ENCODE peak calls at places on chromosomes 4 and X, in seven cellular contexts. L, F, P, B, A, W and C are unnamed samples.
A peak's percentile ranks its signal among the peaks of the same experiment; 100 is the strongest.

GRCh38 chr4:105280338-105280809 is 133.7 kb downstream of the TET2 start:
- DNase-seq in W (no peak), L (peak; percentile 98), B (no peak), A (no peak), F (no peak), P (no peak), C (peak; percentile 93)

GRCh38 chrX:132401935-132402334 is 86.9 kb downstream of the MBNL3 start:
- DNase-seq in F (no peak), P (peak; percentile 21), W (no peak), B (no peak), L (no peak), A (no peak), C (peak; percentile 35)

GRCh38 chr4:165312506-165312905 is 15.0 kb upstream of the MSMO1 start:
- DNase-seq in B (no peak), L (peak; percentile 67), A (no peak), W (no peak), F (no peak), P (no peak), C (peak; percentile 24)

GRCh38 chr4:10581022-10581421 is 103.5 kb downstream of the CLNK start:
- DNase-seq in P (no peak), A (no peak), B (no peak), L (no peak), F (no peak), W (no peak), C (no peak)

GRCh38 chrX:139639253-139639652 is 68.7 kb downstream of the MCF2 start:
- DNase-seq in L (no peak), B (no peak), P (no peak), F (no peak), W (no peak), A (no peak), C (no peak)

GRCh38 chrX:54920610-54921426 is at the start of gene TRO:
- DNase-seq in P (no peak), W (no peak), F (no peak), B (no peak), L (no peak), A (no peak), C (peak; percentile 4)

GRCh38 chrX:9566150-9566621 is 101.3 kb downstream of the TBL1X start:
- DNase-seq in F (no peak), P (peak; percentile 65), A (peak; percentile 54), W (peak; percentile 32), B (peak; percentile 68), L (peak; percentile 80), C (peak; percentile 90)

GRCh38 chrX:133350751-133351150 is 64.5 kb downstream of the GPC4 start:
- DNase-seq in F (no peak), L (peak; percentile 34), W (no peak), B (peak; percentile 65), A (peak; percentile 5), P (no peak), C (no peak)

GRCh38 chr4:114077610-114078009 is 98.2 kb upstream of the ARSJ start:
- DNase-seq in W (peak; percentile 26), A (no peak), B (no peak), F (no peak), P (no peak), L (peak; percentile 64), C (peak; percentile 86)

GRCh38 chrX:153924149-153924861 is 1.8 kb downstream of the ARHGAP4 start:
- DNase-seq in A (no peak), F (no peak), B (peak; percentile 74), L (peak; percentile 64), P (peak; percentile 58), W (no peak), C (peak; percentile 23)
- TF ChIP-seq CTCF in A (peak; percentile 20), F (peak; percentile 27), B (peak; percentile 30), L (peak; percentile 21), P (peak; percentile 75), W (no peak), C (peak; percentile 25)

GRCh38 chrX:78838709-78839108 is 91.2 kb downstream of the LPAR4 start:
- DNase-seq in L (no peak), A (no peak), P (no peak), W (no peak), B (no peak), F (no peak), C (no peak)
- H3K4me3 ChIP-seq in L (no peak overlapping the region), A (no peak overlapping the region), P (no peak overlapping the region), W (no peak overlapping the region), B (no peak overlapping the region), F (no peak overlapping the region), C (no peak overlapping the region)

DNA sequence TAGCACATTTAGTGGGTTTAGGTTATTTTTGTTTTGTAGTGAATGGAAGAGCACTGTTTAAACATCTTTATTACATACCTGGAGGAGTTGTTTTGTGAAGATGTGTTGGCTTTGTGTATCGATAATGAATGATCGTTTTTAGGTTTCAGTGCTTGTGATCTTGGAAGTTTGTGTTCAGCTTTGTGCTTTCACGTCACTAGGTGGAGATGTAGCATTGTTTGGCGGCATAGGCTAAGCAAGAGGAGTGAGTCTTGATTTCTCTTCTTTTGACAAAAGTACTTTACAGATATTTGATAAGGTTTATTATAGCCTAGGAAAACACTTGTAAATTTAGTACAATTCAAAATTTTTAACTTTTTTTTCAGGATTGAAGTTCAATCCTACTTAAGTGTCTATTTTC is 50.4 kb downstream of the PDK3 start:
- DNase-seq in B (no peak), L (peak; percentile 51), W (no peak), P (no peak), A (no peak), F (no peak), C (peak; percentile 13)
- TF ChIP-seq CTCF in B (peak; percentile 9), L (peak; percentile 37), W (no peak), P (peak; percentile 53), A (no peak), F (peak; percentile 21), C (peak; percentile 44)

GRCh38 chr4:89765966-89766365 is 71.0 kb downstream of the SNCA start:
- DNase-seq in A (peak; percentile 64), F (no peak), L (peak; percentile 92), P (no peak), W (no peak), B (no peak), C (peak; percentile 77)
- H3K4me3 ChIP-seq in A (no peak overlapping the region), F (no peak overlapping the region), L (no peak overlapping the region), P (no peak overlapping the region), W (no peak overlapping the region), B (no peak overlapping the region), C (no peak overlapping the region)

GRCh38 chr4:154349829-154350228 is 141.8 kb downstream of the DCHS2 start:
- DNase-seq in W (peak; percentile 13), L (peak; percentile 4), P (peak; percentile 12), A (no peak), F (no peak), B (no peak), C (no peak)
- TF ChIP-seq CTCF in W (peak; percentile 36), L (peak; percentile 38), P (peak; percentile 29), A (no peak), F (peak; percentile 26), B (no peak), C (peak; percentile 51)

DNA sequence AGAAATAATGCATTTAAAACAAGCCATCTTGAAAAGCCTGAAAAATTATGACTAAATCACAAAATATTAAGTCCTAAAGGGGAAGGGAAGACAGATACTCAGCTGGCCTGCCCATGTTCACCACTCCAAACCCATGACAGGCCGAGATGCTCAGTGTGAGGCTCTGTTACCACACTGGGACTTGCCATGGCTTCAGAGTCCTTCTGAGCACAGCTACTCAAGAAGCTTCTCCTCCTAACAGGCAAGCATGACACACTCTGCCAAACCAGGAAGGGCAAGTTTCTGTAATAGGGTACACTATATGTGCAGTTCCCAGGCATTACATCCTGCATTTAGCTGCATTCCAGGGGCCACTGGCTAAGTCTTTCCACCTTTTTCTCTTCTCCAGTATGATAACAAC is 34.0 kb upstream of the CYBB start:
- DNase-seq in A (no peak), P (no peak), F (no peak), W (no peak), B (no peak), L (no peak), C (no peak)
- H3K4me3 ChIP-seq in A (no peak overlapping the region), P (no peak overlapping the region), F (no peak overlapping the region), W (no peak overlapping the region), B (no peak overlapping the region), L (no peak overlapping the region), C (no peak overlapping the region)

GRCh38 chr4:35151816-35152572 is 1092.3 kb downstream of the ARAP2 start:
- DNase-seq in P (peak; percentile 32), B (no peak), A (no peak), L (no peak), W (peak; percentile 29), F (no peak), C (no peak)
- TF ChIP-seq CTCF in P (peak; percentile 66), B (no peak), A (no peak), L (peak; percentile 4), W (peak; percentile 23), F (peak; percentile 25), C (no peak)

GRCh38 chr4:162497564-162498167 is 333.9 kb upstream of the FSTL5 start:
- DNase-seq in F (no peak), B (no peak), A (no peak), L (peak; percentile 64), W (peak; percentile 15), P (peak; percentile 30), C (peak; percentile 48)

GRCh38 chr4:162498168-162498567 is 334.4 kb upstream of the FSTL5 start:
- DNase-seq in P (no peak), B (no peak), A (peak; percentile 18), L (no peak), F (no peak), W (no peak), C (no peak)

GRCh38 chr4:162502109-162502508 is 338.3 kb upstream of the FSTL5 start:
- DNase-seq in P (no peak), B (no peak), A (no peak), F (no peak), W (no peak), L (no peak), C (no peak)

GRCh38 chr4:162503868-162504267 is 340.1 kb upstream of the FSTL5 start:
- DNase-seq in F (no peak), L (no peak), B (no peak), P (no peak), W (no peak), A (no peak), C (no peak)

GRCh38 chr4:162499478-162499877 is 335.7 kb upstream of the FSTL5 start:
- DNase-seq in L (no peak), A (no peak), P (no peak), B (no peak), W (no peak), F (no peak), C (no peak)
- H3K4me3 ChIP-seq in L (no peak overlapping the region), A (no peak overlapping the region), P (no peak overlapping the region), B (no peak overlapping the region), W (no peak overlapping the region), F (no peak overlapping the region), C (no peak overlapping the region)

GRCh38 chr4:108018038-108018883 is 28.6 kb downstream of the HADH start:
- DNase-seq in W (peak; percentile 55), P (peak; percentile 58), F (peak; percentile 73), A (peak; percentile 86), B (peak; percentile 85), L (peak; percentile 87), C (peak; percentile 79)
- TF ChIP-seq CTCF in W (peak; percentile 60), P (peak; percentile 83), F (peak; percentile 84), A (peak; percentile 87), B (peak; percentile 87), L (peak; percentile 89), C (peak; percentile 87)